ENCODE peak calls at places on chromosome 11, in five cellular contexts. H, W, V, L and Y are unnamed samples.
A peak's percentile ranks its signal among the peaks of the same experiment; 100 is the strongest.

GRCh38 chr11:117026593-117027330 is 71.5 kb downstream of the SIK3 start:
- DNase-seq in H (no peak), W (no peak), V (no peak), L (no peak), Y (no peak)

GRCh38 chr11:46669606-46670243 is 30.7 kb downstream of the ARHGAP1 start:
- DNase-seq in H (no peak), W (no peak), V (no peak), L (peak; percentile 69), Y (no peak)

GRCh38 chr11:83282084-83282716 is 4.0 kb downstream of the CCDC90B start:
- DNase-seq in H (no peak), W (no peak), V (no peak), L (no peak), Y (no peak)

GRCh38 chr11:128888034-128888985 is 2.8 kb upstream of the KCNJ5 start:
- DNase-seq in H (no peak), W (no peak), V (no peak), L (no peak), Y (no peak)

GRCh38 chr11:62122076-62122475 is 1.7 kb upstream of the INCENP start:
- DNase-seq in H (peak; percentile 29), W (no peak), V (no peak), L (peak; percentile 16), Y (no peak)

GRCh38 chr11:43644626-43645299 is 35.8 kb upstream of the HSD17B12 start:
- DNase-seq in H (no peak), W (peak; percentile 1), V (no peak), L (peak; percentile 9), Y (no peak)

GRCh38 chr11:36411202-36411640 is 98.9 kb downstream of the TRAF6 start:
- DNase-seq in H (no peak), W (no peak), V (peak; percentile 61), L (peak; percentile 95), Y (no peak)

GRCh38 chr11:67545280-67545679 is 22.0 kb upstream of the CABP2 start:
- DNase-seq in H (peak; percentile 79), W (no peak), V (no peak), L (no peak), Y (no peak)

GRCh38 chr11:19905280-19905853 is 192.7 kb downstream of the NAV2 start:
- DNase-seq in H (peak; percentile 72), W (no peak), V (no peak), L (no peak), Y (no peak)

GRCh38 chr11:30257058-30257457 is 26.2 kb downstream of the FSHB start:
- DNase-seq in H (no peak), W (no peak), V (no peak), L (no peak), Y (no peak)

GRCh38 chr11:127564803-127565202 is 564.2 kb upstream of the KIRREL3 start:
- DNase-seq in H (no peak), W (no peak), V (no peak), L (no peak), Y (no peak)

GRCh38 chr11:27711725-27712124 is 11.5 kb upstream of the BDNF start:
- DNase-seq in H (no peak), W (no peak), V (no peak), L (no peak), Y (no peak)

GRCh38 chr11:19275496-19275895 is 34.8 kb upstream of the E2F8 start:
- DNase-seq in H (no peak), W (no peak), V (no peak), L (no peak), Y (no peak)

GRCh38 chr11:115558635-115559034 is 54.4 kb upstream of the CADM1 start:
- DNase-seq in H (no peak), W (no peak), V (no peak), L (no peak), Y (no peak)

GRCh38 chr11:82895437-82896091 is 4.7 kb downstream of the PRCP start:
- DNase-seq in H (no peak), W (no peak), V (peak; percentile 79), L (peak; percentile 42), Y (no peak)

GRCh38 chr11:76830639-76831312 is 29.9 kb upstream of the ACER3 start:
- DNase-seq in H (no peak), W (no peak), V (no peak), L (no peak), Y (no peak)

GRCh38 chr11:34655335-34656008 is 34.6 kb downstream of the EHF start:
- DNase-seq in H (no peak), W (no peak), V (no peak), L (no peak), Y (no peak)

GRCh38 chr11:102322560-102322959 is 5.3 kb downstream of the BIRC3 start:
- DNase-seq in H (no peak), W (no peak), V (no peak), L (no peak), Y (no peak)

GRCh38 chr11:88012456-88012855 is 162.8 kb downstream of the RAB38 start:
- DNase-seq in H (no peak), W (no peak), V (no peak), L (no peak), Y (no peak)

GRCh38 chr11:63909621-63910506 is 7.1 kb downstream of the RCOR2 start:
- DNase-seq in H (peak; percentile 88), W (no peak), V (no peak), L (no peak), Y (no peak)

GRCh38 chr11:76803811-76804600 is 20.9 kb downstream of the TSKU start:
- DNase-seq in H (no peak), W (no peak), V (no peak), L (no peak), Y (peak; percentile 22)

GRCh38 chr11:5277807-5278206 is 8.1 kb upstream of the HBE1 start:
- DNase-seq in H (no peak), W (no peak), V (no peak), L (no peak), Y (no peak)

GRCh38 chr11:64542172-64543125 is 48.6 kb upstream of the SLC22A12 start:
- DNase-seq in H (no peak), W (no peak), V (no peak), L (no peak), Y (no peak)

GRCh38 chr11:108246885-108247284 is 24.0 kb downstream of the ATM start:
- DNase-seq in H (no peak), W (no peak), V (no peak), L (no peak), Y (no peak)

GRCh38 chr11:15201586-15201985 is 86.9 kb downstream of the INSC start:
- DNase-seq in H (no peak), W (no peak), V (no peak), L (no peak), Y (no peak)

GRCh38 chr11:76391811-76392475 is 10.8 kb downstream of the GVQW3 start:
- DNase-seq in H (no peak), W (no peak), V (no peak), L (no peak), Y (no peak)

GRCh38 chr11:126914941-126915340 is 85.6 kb downstream of the KIRREL3 start:
- DNase-seq in H (no peak), W (no peak), V (no peak), L (no peak), Y (no peak)

GRCh38 chr11:33633251-33634003 is 67.2 kb downstream of the C11orf91 start:
- DNase-seq in H (no peak), W (no peak), V (no peak), L (no peak), Y (no peak)

GRCh38 chr11:65301491-65302329 is 13.0 kb upstream of the CDC42EP2 start:
- DNase-seq in H (peak; percentile 83), W (no peak), V (no peak), L (no peak), Y (no peak)

GRCh38 chr11:73716153-73717056 is 44.5 kb downstream of the RAB6A start:
- DNase-seq in H (no peak), W (no peak), V (peak; percentile 11), L (peak; percentile 9), Y (no peak)

GRCh38 chr11:85791326-85791990 is 19.5 kb downstream of the SYTL2 start:
- DNase-seq in H (no peak), W (no peak), V (no peak), L (no peak), Y (no peak)

GRCh38 chr11:32173435-32173834 is 82.6 kb downstream of the RCN1 start:
- DNase-seq in H (peak; percentile 74), W (no peak), V (peak; percentile 6), L (peak; percentile 13), Y (no peak)
- TF ChIP-seq CTCF in H (peak; percentile 78), W (no peak), V (no peak), L (peak; percentile 37), Y (no peak)

DNA sequence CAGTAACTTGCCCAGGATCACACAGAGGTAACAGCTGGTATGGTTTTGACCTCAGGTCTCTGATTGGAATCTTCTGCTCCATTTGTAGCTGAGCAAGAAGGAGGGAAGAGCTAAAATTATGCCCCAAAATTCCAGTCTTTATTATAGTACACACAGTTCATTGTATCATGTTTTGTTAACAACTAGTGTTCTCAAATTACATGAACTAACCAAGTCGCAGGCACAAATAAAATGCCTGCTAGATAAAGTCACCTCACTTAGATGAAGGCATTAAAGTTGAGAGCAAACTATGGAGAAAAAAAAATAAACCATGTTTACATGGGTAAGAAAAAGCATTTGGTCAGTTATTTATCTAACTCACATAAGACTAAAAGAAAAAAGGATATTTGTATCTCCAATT is 58.8 kb downstream of the PDGFD start:
- DNase-seq in H (no peak), W (no peak), V (no peak), L (no peak), Y (no peak)
- TF ChIP-seq CTCF in H (no peak), W (no peak), V (no peak), L (no peak), Y (no peak)

DNA sequence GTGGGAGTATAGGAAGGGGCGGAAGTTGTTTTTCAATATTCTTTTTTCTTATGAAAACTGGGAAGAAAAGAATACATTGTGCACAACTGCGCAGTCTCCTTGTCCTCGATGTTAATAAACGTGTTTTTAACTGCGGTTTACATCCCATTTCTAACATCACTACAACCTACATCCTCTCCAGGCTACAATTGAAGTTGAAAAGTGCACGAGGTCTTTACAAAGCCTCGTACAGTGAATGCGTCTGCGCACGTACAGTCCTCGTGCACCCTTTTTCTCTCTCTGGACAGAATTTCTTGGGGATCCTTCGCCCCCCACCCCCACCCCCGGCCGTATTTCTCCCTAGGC is 102.4 kb downstream of the WT1 start:
- DNase-seq in H (no peak), W (no peak), V (no peak), L (no peak), Y (no peak)
- TF ChIP-seq CTCF in H (no peak), W (no peak), V (no peak), L (no peak), Y (no peak)

DNA sequence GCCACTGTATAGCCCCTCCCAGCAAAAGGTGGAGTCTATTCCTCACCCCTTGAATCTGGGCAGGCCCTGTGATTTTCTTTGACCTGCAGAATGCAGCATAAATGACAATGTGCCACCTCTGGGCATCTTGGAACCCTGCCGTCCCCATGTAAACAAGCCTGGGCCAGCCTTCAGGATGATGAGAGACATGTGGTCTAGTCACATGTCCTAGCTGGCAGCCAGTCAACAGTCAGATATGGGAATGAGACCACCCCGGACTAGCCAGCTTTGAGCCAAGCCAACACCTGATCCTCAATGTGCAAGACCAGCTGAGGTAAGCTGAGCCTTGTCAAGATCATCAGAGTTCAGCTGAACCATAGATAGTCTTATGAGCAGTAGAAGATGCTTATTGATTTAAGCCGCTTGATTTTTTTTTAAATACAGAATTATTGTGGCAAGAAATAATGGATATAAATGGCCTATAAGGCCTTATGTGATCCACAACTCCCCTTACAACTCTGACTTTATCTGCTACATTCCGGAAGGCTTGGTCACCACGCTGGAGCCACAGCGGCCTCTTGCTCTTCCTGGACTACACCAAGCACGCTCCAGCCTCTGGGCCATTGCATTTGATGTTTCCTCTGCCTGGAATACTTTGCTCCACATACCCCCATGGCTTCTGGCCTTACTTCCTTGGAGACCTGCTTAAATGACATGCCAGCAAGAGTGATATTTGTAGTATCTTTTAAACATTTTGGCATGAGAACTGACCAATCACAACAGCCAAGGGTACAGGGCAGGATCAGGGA is 225.9 kb upstream of the SESN3 start:
- DNase-seq in H (no peak), W (no peak), V (no peak), L (no peak), Y (no peak)
- TF ChIP-seq CTCF in H (no peak), W (no peak), V (no peak), L (no peak), Y (no peak)

GRCh38 chr11:811446-812245 is 1.9 kb downstream of the RPLP2 start:
- DNase-seq in H (no peak), W (no peak), V (no peak), L (peak; percentile 41), Y (no peak)
- TF ChIP-seq CTCF in H (peak; percentile 17), W (no peak), V (no peak), L (no peak), Y (no peak)